ENCODE peak calls at places on chromosomes 12 and 14, in nine cellular contexts. V is psoas muscle, C is HuH-7, Q is glutamatergic neuron, H is EH, W is breast epithelium, X is stromal cell of bone marrow, A is cardiac fibroblast, D is HEK293T. J is an unnamed sample.

GRCh38 chr12:63066782-63067181 is 84.2 kb downstream of the AVPR1A start:
- DNase-seq in H (no peak), Q (peak), A (no peak), V (no peak), C (no peak), D (no peak), W (no peak), X (no peak), J (no peak)

GRCh38 chr12:82223421-82223820 is 134.8 kb downstream of the CCDC59 start:
- DNase-seq in D (no peak), A (no peak), C (no peak), Q (no peak), X (no peak), V (no peak), H (no peak), W (no peak), J (no peak)

GRCh38 chr12:108690191-108690518 is 41.2 kb downstream of the CORO1C start:
- DNase-seq in W (no peak), A (no peak), V (no peak), C (no peak), H (no peak), Q (no peak), X (no peak), D (no peak), J (no peak)

GRCh38 chr12:66077542-66077941 is 53.0 kb downstream of the LLPH start:
- DNase-seq in Q (no peak), D (no peak), V (no peak), H (no peak), A (no peak), W (no peak), X (no peak), C (no peak), J (no peak)

GRCh38 chr12:124675881-124676688 is 108.7 kb upstream of the NCOR2 start:
- DNase-seq in V (peak), C (no peak), W (no peak), H (peak), Q (peak), A (peak), X (no peak), D (no peak), J (no peak)

GRCh38 chr14:50619569-50620141 is 48.5 kb downstream of the SAV1 start:
- DNase-seq in H (peak), D (peak), X (peak), A (peak), W (no peak), Q (no peak), V (no peak), C (peak), J (no peak)

GRCh38 chr12:51863921-51864700 is 15.6 kb upstream of the FIGNL2 start:
- DNase-seq in X (no peak), Q (peak), H (peak), D (no peak), V (no peak), W (no peak), C (peak), A (no peak), J (no peak)

GRCh38 chr12:47491516-47491915 is 214.3 kb downstream of the RPAP3 start:
- DNase-seq in W (no peak), C (no peak), A (no peak), D (no peak), X (no peak), H (peak), V (no peak), Q (no peak), J (no peak)

GRCh38 chr14:21268612-21269251 is 510 bp downstream of the HNRNPC start:
- DNase-seq in C (no peak), V (no peak), H (peak), X (no peak), A (peak), D (no peak), Q (no peak), W (no peak), J (no peak)

GRCh38 chr12:25855716-25856115 is 102.8 kb upstream of the RASSF8 start:
- DNase-seq in C (no peak), V (no peak), A (peak), Q (no peak), X (no peak), H (no peak), W (no peak), D (no peak), J (no peak)

GRCh38 chr14:91256661-91257060 is 12.2 kb upstream of the GPR68 start:
- DNase-seq in D (no peak), W (no peak), Q (no peak), A (no peak), X (no peak), V (no peak), H (no peak), C (no peak), J (no peak)

GRCh38 chr14:94932589-94932988 is 162.7 kb upstream of the GSC start:
- DNase-seq in X (no peak), H (no peak), W (no peak), V (no peak), Q (no peak), A (no peak), C (no peak), D (no peak), J (no peak)

GRCh38 chr14:89186850-89187376 is 230.1 kb downstream of the FOXN3 start:
- DNase-seq in A (peak), V (no peak), Q (no peak), H (peak), C (peak), X (no peak), D (no peak), W (no peak), J (no peak)

GRCh38 chr12:102811125-102811737 is 105.8 kb downstream of the PAH start:
- DNase-seq in W (no peak), C (peak), H (peak), V (no peak), D (peak), X (no peak), A (peak), Q (peak), J (no peak)

GRCh38 chr12:14654842-14655241 is 41.6 kb downstream of the GUCY2C start:
- DNase-seq in A (no peak), C (no peak), V (no peak), W (no peak), D (no peak), X (no peak), H (no peak), Q (no peak), J (no peak)

GRCh38 chr12:71764587-71765321 is 10.1 kb downstream of the RAB21 start:
- DNase-seq in D (no peak), A (no peak), X (no peak), H (no peak), C (no peak), W (no peak), V (no peak), Q (no peak), J (no peak)

GRCh38 chr12:53208877-53209463 is 1.9 kb upstream of the ITGB7 start:
- DNase-seq in C (no peak), Q (no peak), A (no peak), W (no peak), D (no peak), X (no peak), V (no peak), H (no peak), J (no peak)

GRCh38 chr12:56522486-56523193 is 1.0 kb downstream of the RBMS2 start:
- DNase-seq in W (no peak), D (no peak), Q (no peak), C (no peak), A (peak), H (peak), V (no peak), X (no peak), J (no peak)

GRCh38 chr14:23537351-23538048 is 14.1 kb downstream of the ZFHX2 start:
- DNase-seq in C (no peak), Q (peak), V (no peak), A (no peak), H (peak), D (no peak), X (no peak), W (no peak), J (no peak)